ENCODE peak calls at places on chromosomes 5 and 9, in ten cellular contexts. One of them, this sample, is unnamed.

GRCh38 chr5:141359790-141360426 is at the start of gene PCDHGB2:
- DNase-seq in WTC11: peak
- DNase-seq in Calu3: no peak
- DNase-seq in fibroblast of pulmonary artery: peak
- DNase-seq in K562: peak
- DNase-seq in GM12878: no peak
- DNase-seq in progenitor cell of endocrine pancreas: no peak
- DNase-seq in neural crest cell: no peak
- DNase-seq in choroid plexus epithelial cell: peak
- DNase-seq in esophagus muscularis mucosa: no peak
- DNase-seq in this sample: no peak

GRCh38 chr5:143016777-143017374 is 246.7 kb downstream of the ARHGAP26 start:
- DNase-seq in esophagus muscularis mucosa: no peak
- DNase-seq in progenitor cell of endocrine pancreas: no peak
- DNase-seq in choroid plexus epithelial cell: peak
- DNase-seq in Calu3: peak
- DNase-seq in K562: peak
- DNase-seq in WTC11: peak
- DNase-seq in fibroblast of pulmonary artery: peak
- DNase-seq in neural crest cell: peak
- DNase-seq in GM12878: no peak
- DNase-seq in this sample: no peak

GRCh38 chr9:134925011-134925511 is 7.3 kb upstream of the FCN1 start:
- DNase-seq in fibroblast of pulmonary artery: no peak
- DNase-seq in esophagus muscularis mucosa: no peak
- DNase-seq in Calu3: no peak
- DNase-seq in GM12878: no peak
- DNase-seq in WTC11: no peak
- DNase-seq in K562: no peak
- DNase-seq in neural crest cell: no peak
- DNase-seq in progenitor cell of endocrine pancreas: no peak
- DNase-seq in choroid plexus epithelial cell: no peak
- DNase-seq in this sample: no peak

GRCh38 chr9:4984171-4984570 is 901 bp upstream of the JAK2 start:
- DNase-seq in WTC11: no peak
- DNase-seq in neural crest cell: no peak
- DNase-seq in progenitor cell of endocrine pancreas: no peak
- DNase-seq in esophagus muscularis mucosa: no peak
- DNase-seq in fibroblast of pulmonary artery: no peak
- DNase-seq in choroid plexus epithelial cell: no peak
- DNase-seq in K562: no peak
- DNase-seq in Calu3: no peak
- DNase-seq in GM12878: no peak
- DNase-seq in this sample: no peak

GRCh38 chr9:3513265-3513818 is 12.5 kb downstream of the RFX3 start:
- DNase-seq in GM12878: no peak
- DNase-seq in esophagus muscularis mucosa: no peak
- DNase-seq in fibroblast of pulmonary artery: no peak
- DNase-seq in progenitor cell of endocrine pancreas: no peak
- DNase-seq in K562: no peak
- DNase-seq in Calu3: no peak
- DNase-seq in choroid plexus epithelial cell: no peak
- DNase-seq in neural crest cell: no peak
- DNase-seq in WTC11: no peak
- DNase-seq in this sample: no peak

GRCh38 chr5:142874537-142874936 is 104.4 kb downstream of the ARHGAP26 start:
- DNase-seq in neural crest cell: no peak
- DNase-seq in Calu3: peak
- DNase-seq in choroid plexus epithelial cell: peak
- DNase-seq in GM12878: no peak
- DNase-seq in WTC11: no peak
- DNase-seq in K562: no peak
- DNase-seq in progenitor cell of endocrine pancreas: no peak
- DNase-seq in esophagus muscularis mucosa: no peak
- DNase-seq in fibroblast of pulmonary artery: peak
- DNase-seq in this sample: no peak

GRCh38 chr9:131178382-131178781 is 53.0 kb downstream of the NUP214 start:
- DNase-seq in WTC11: peak
- DNase-seq in esophagus muscularis mucosa: no peak
- DNase-seq in GM12878: peak
- DNase-seq in fibroblast of pulmonary artery: peak
- DNase-seq in K562: peak
- DNase-seq in neural crest cell: peak
- DNase-seq in Calu3: peak
- DNase-seq in choroid plexus epithelial cell: peak
- DNase-seq in progenitor cell of endocrine pancreas: peak
- DNase-seq in this sample: no peak

GRCh38 chr9:3858961-3859360 is 333.2 kb upstream of the RFX3 start:
- DNase-seq in Calu3: no peak
- DNase-seq in esophagus muscularis mucosa: no peak
- DNase-seq in fibroblast of pulmonary artery: peak
- DNase-seq in progenitor cell of endocrine pancreas: no peak
- DNase-seq in neural crest cell: no peak
- DNase-seq in choroid plexus epithelial cell: peak
- DNase-seq in K562: no peak
- DNase-seq in WTC11: no peak
- DNase-seq in GM12878: no peak
- DNase-seq in this sample: no peak

GRCh38 chr9:120528834-120529233 is 51.1 kb downstream of the CDK5RAP2 start:
- DNase-seq in K562: no peak
- DNase-seq in GM12878: no peak
- DNase-seq in Calu3: no peak
- DNase-seq in WTC11: peak
- DNase-seq in esophagus muscularis mucosa: no peak
- DNase-seq in choroid plexus epithelial cell: no peak
- DNase-seq in progenitor cell of endocrine pancreas: no peak
- DNase-seq in fibroblast of pulmonary artery: no peak
- DNase-seq in neural crest cell: no peak
- DNase-seq in this sample: no peak

GRCh38 chr5:124649548-124650501 is 96.6 kb downstream of the ZNF608 start:
- DNase-seq in GM12878: peak
- DNase-seq in WTC11: no peak
- DNase-seq in Calu3: peak
- DNase-seq in fibroblast of pulmonary artery: peak
- DNase-seq in esophagus muscularis mucosa: no peak
- DNase-seq in K562: peak
- DNase-seq in choroid plexus epithelial cell: peak
- DNase-seq in neural crest cell: no peak
- DNase-seq in progenitor cell of endocrine pancreas: no peak
- DNase-seq in this sample: no peak

GRCh38 chr5:142474426-142474825 is 149.6 kb upstream of the SPRY4 start:
- DNase-seq in esophagus muscularis mucosa: no peak
- DNase-seq in WTC11: no peak
- DNase-seq in neural crest cell: no peak
- DNase-seq in progenitor cell of endocrine pancreas: no peak
- DNase-seq in Calu3: no peak
- DNase-seq in GM12878: no peak
- DNase-seq in K562: no peak
- DNase-seq in fibroblast of pulmonary artery: no peak
- DNase-seq in choroid plexus epithelial cell: peak
- DNase-seq in this sample: no peak

GRCh38 chr5:28967848-28968247 is 1929.5 kb upstream of the CDH9 start:
- DNase-seq in esophagus muscularis mucosa: no peak
- DNase-seq in GM12878: no peak
- DNase-seq in K562: no peak
- DNase-seq in Calu3: no peak
- DNase-seq in WTC11: peak
- DNase-seq in fibroblast of pulmonary artery: no peak
- DNase-seq in choroid plexus epithelial cell: no peak
- DNase-seq in neural crest cell: no peak
- DNase-seq in progenitor cell of endocrine pancreas: no peak
- DNase-seq in this sample: no peak

GRCh38 chr9:138099803-138100598 is 222.4 kb downstream of the CACNA1B start:
- DNase-seq in progenitor cell of endocrine pancreas: no peak
- DNase-seq in Calu3: no peak
- DNase-seq in neural crest cell: no peak
- DNase-seq in WTC11: no peak
- DNase-seq in fibroblast of pulmonary artery: no peak
- DNase-seq in esophagus muscularis mucosa: peak
- DNase-seq in choroid plexus epithelial cell: no peak
- DNase-seq in K562: no peak
- DNase-seq in GM12878: no peak
- DNase-seq in this sample: no peak

GRCh38 chr9:138102246-138103051 is 224.9 kb downstream of the CACNA1B start:
- DNase-seq in fibroblast of pulmonary artery: no peak
- DNase-seq in WTC11: no peak
- DNase-seq in neural crest cell: no peak
- DNase-seq in progenitor cell of endocrine pancreas: no peak
- DNase-seq in K562: no peak
- DNase-seq in GM12878: no peak
- DNase-seq in choroid plexus epithelial cell: no peak
- DNase-seq in esophagus muscularis mucosa: peak
- DNase-seq in Calu3: no peak
- DNase-seq in this sample: no peak

GRCh38 chr9:138098908-138099791 is 221.6 kb downstream of the CACNA1B start:
- DNase-seq in esophagus muscularis mucosa: peak
- DNase-seq in choroid plexus epithelial cell: no peak
- DNase-seq in K562: no peak
- DNase-seq in GM12878: no peak
- DNase-seq in neural crest cell: no peak
- DNase-seq in progenitor cell of endocrine pancreas: no peak
- DNase-seq in WTC11: peak
- DNase-seq in fibroblast of pulmonary artery: no peak
- DNase-seq in Calu3: no peak
- DNase-seq in this sample: peak

GRCh38 chr9:138101444-138102234 is 224.1 kb downstream of the CACNA1B start:
- DNase-seq in K562: no peak
- DNase-seq in progenitor cell of endocrine pancreas: no peak
- DNase-seq in choroid plexus epithelial cell: no peak
- DNase-seq in WTC11: peak
- DNase-seq in fibroblast of pulmonary artery: no peak
- DNase-seq in GM12878: no peak
- DNase-seq in Calu3: no peak
- DNase-seq in neural crest cell: no peak
- DNase-seq in esophagus muscularis mucosa: peak
- DNase-seq in this sample: peak

GRCh38 chr9:138100711-138101349 is 223.2 kb downstream of the CACNA1B start:
- DNase-seq in WTC11: peak
- DNase-seq in K562: peak
- DNase-seq in choroid plexus epithelial cell: no peak
- DNase-seq in GM12878: no peak
- DNase-seq in Calu3: no peak
- DNase-seq in esophagus muscularis mucosa: peak
- DNase-seq in neural crest cell: no peak
- DNase-seq in progenitor cell of endocrine pancreas: no peak
- DNase-seq in fibroblast of pulmonary artery: no peak
- DNase-seq in this sample: peak
- TF ChIP-seq CTCF in WTC11: peak
- TF ChIP-seq CTCF in K562: peak
- TF ChIP-seq CTCF in choroid plexus epithelial cell: no peak
- TF ChIP-seq CTCF in GM12878: peak
- TF ChIP-seq CTCF in Calu3: no peak
- TF ChIP-seq CTCF in esophagus muscularis mucosa: no peak
- TF ChIP-seq CTCF in neural crest cell: no peak
- TF ChIP-seq CTCF in progenitor cell of endocrine pancreas: peak
- TF ChIP-seq CTCF in fibroblast of pulmonary artery: no peak
- TF ChIP-seq CTCF in this sample: peak

GRCh38 chr9:136118061-136118366 is 661 bp downstream of the TMEM250 start:
- DNase-seq in GM12878: no peak
- DNase-seq in K562: no peak
- DNase-seq in fibroblast of pulmonary artery: no peak
- DNase-seq in Calu3: no peak
- DNase-seq in choroid plexus epithelial cell: no peak
- DNase-seq in esophagus muscularis mucosa: no peak
- DNase-seq in progenitor cell of endocrine pancreas: no peak
- DNase-seq in WTC11: no peak
- DNase-seq in neural crest cell: no peak
- DNase-seq in this sample: no peak
- TF ChIP-seq CTCF in GM12878: no peak
- TF ChIP-seq CTCF in K562: no peak
- TF ChIP-seq CTCF in fibroblast of pulmonary artery: no peak
- TF ChIP-seq CTCF in Calu3: no peak
- TF ChIP-seq CTCF in choroid plexus epithelial cell: no peak
- TF ChIP-seq CTCF in esophagus muscularis mucosa: no peak
- TF ChIP-seq CTCF in progenitor cell of endocrine pancreas: no peak
- TF ChIP-seq CTCF in WTC11: no peak
- TF ChIP-seq CTCF in neural crest cell: no peak
- TF ChIP-seq CTCF in this sample: no peak

GRCh38 chr9:72954431-72955420 is 1.9 kb upstream of the ALDH1A1 start:
- DNase-seq in Calu3: no peak
- DNase-seq in WTC11: no peak
- DNase-seq in esophagus muscularis mucosa: no peak
- DNase-seq in fibroblast of pulmonary artery: peak
- DNase-seq in neural crest cell: no peak
- DNase-seq in choroid plexus epithelial cell: no peak
- DNase-seq in progenitor cell of endocrine pancreas: no peak
- DNase-seq in K562: no peak
- DNase-seq in GM12878: no peak
- DNase-seq in this sample: no peak

GRCh38 chr9:72958485-72959266 is 5.8 kb upstream of the ALDH1A1 start:
- DNase-seq in K562: no peak
- DNase-seq in choroid plexus epithelial cell: no peak
- DNase-seq in GM12878: no peak
- DNase-seq in neural crest cell: no peak
- DNase-seq in WTC11: no peak
- DNase-seq in Calu3: no peak
- DNase-seq in fibroblast of pulmonary artery: no peak
- DNase-seq in esophagus muscularis mucosa: no peak
- DNase-seq in progenitor cell of endocrine pancreas: no peak
- DNase-seq in this sample: no peak

GRCh38 chr9:72960446-72960845 is 7.6 kb upstream of the ALDH1A1 start:
- DNase-seq in esophagus muscularis mucosa: no peak
- DNase-seq in neural crest cell: no peak
- DNase-seq in Calu3: no peak
- DNase-seq in K562: no peak
- DNase-seq in GM12878: no peak
- DNase-seq in fibroblast of pulmonary artery: peak
- DNase-seq in choroid plexus epithelial cell: no peak
- DNase-seq in progenitor cell of endocrine pancreas: no peak
- DNase-seq in WTC11: no peak
- DNase-seq in this sample: no peak
- TF ChIP-seq CTCF in esophagus muscularis mucosa: no peak
- TF ChIP-seq CTCF in neural crest cell: no peak
- TF ChIP-seq CTCF in Calu3: no peak
- TF ChIP-seq CTCF in K562: peak
- TF ChIP-seq CTCF in GM12878: no peak
- TF ChIP-seq CTCF in fibroblast of pulmonary artery: no peak
- TF ChIP-seq CTCF in choroid plexus epithelial cell: no peak
- TF ChIP-seq CTCF in progenitor cell of endocrine pancreas: no peak
- TF ChIP-seq CTCF in WTC11: no peak
- TF ChIP-seq CTCF in this sample: no peak

DNA sequence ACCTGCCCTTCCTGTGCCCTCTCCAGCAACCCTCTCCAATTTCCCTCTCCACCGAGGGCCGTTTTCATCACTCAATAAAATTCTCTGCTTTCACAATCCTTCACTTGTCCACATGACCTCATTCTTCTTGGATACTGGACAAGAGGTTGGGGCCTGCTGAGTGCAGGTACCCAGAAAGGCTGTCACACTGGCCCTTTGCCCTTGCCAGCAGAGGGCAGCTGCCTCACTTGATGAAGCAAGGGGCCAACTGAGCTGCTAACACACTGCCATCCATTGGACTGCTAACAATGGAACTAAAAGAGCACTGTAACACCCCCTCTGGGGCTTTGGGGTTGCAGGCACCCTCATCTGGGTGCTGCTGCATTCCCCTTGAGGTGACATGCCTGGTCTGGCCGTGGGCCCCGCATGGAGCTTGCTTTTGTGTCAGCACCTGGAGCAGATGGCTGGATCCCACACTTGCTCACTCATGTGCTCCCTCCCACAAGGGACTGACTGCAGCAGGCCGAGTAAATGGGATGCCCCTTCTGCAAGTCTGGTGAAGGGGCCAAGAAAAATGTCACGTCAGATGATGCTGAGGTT is 308.1 kb upstream of the ADCY2 start:
- DNase-seq in progenitor cell of endocrine pancreas: no peak
- DNase-seq in WTC11: no peak
- DNase-seq in fibroblast of pulmonary artery: no peak
- DNase-seq in esophagus muscularis mucosa: no peak
- DNase-seq in GM12878: no peak
- DNase-seq in Calu3: no peak
- DNase-seq in K562: no peak
- DNase-seq in neural crest cell: no peak
- DNase-seq in choroid plexus epithelial cell: no peak
- DNase-seq in this sample: no peak
- TF ChIP-seq CTCF in progenitor cell of endocrine pancreas: no peak
- TF ChIP-seq CTCF in WTC11: no peak
- TF ChIP-seq CTCF in fibroblast of pulmonary artery: no peak
- TF ChIP-seq CTCF in esophagus muscularis mucosa: no peak
- TF ChIP-seq CTCF in GM12878: no peak
- TF ChIP-seq CTCF in Calu3: no peak
- TF ChIP-seq CTCF in K562: no peak
- TF ChIP-seq CTCF in neural crest cell: no peak
- TF ChIP-seq CTCF in choroid plexus epithelial cell: no peak
- TF ChIP-seq CTCF in this sample: no peak

This sample was measured in mesothelial cell of epicardium.